ENCODE peak calls at places on chromosomes 7 and 10, in nine cellular contexts. One of them, this sample, is unnamed.

GRCh38 chr7:121406866-121407439 is 10.8 kb upstream of the FAM3C start:
- DNase-seq in AG10803: no peak
- DNase-seq in ovary: no peak
- DNase-seq in CD4-positive, alpha-beta T cell: no peak
- DNase-seq in mucosa of descending colon: peak
- DNase-seq in left ventricle myocardium inferior: no peak
- DNase-seq in WERI-Rb-1: no peak
- DNase-seq in GM23338: peak
- DNase-seq in thoracic aorta: no peak
- DNase-seq in this sample: no peak

GRCh38 chr10:132459252-132460028 is 62.4 kb downstream of the PWWP2B start:
- DNase-seq in AG10803: no peak
- DNase-seq in ovary: peak
- DNase-seq in CD4-positive, alpha-beta T cell: no peak
- DNase-seq in mucosa of descending colon: peak
- DNase-seq in left ventricle myocardium inferior: no peak
- DNase-seq in WERI-Rb-1: peak
- DNase-seq in GM23338: no peak
- DNase-seq in thoracic aorta: no peak
- DNase-seq in this sample: no peak

GRCh38 chr7:71618281-71618680 is 486.3 kb downstream of the GALNT17 start:
- DNase-seq in AG10803: peak
- DNase-seq in ovary: no peak
- DNase-seq in CD4-positive, alpha-beta T cell: no peak
- DNase-seq in mucosa of descending colon: no peak
- DNase-seq in left ventricle myocardium inferior: no peak
- DNase-seq in WERI-Rb-1: no peak
- DNase-seq in GM23338: no peak
- DNase-seq in thoracic aorta: no peak
- DNase-seq in this sample: no peak

GRCh38 chr7:65800890-65801341 is 72.0 kb upstream of the VKORC1L1 start:
- DNase-seq in AG10803: no peak
- DNase-seq in ovary: no peak
- DNase-seq in CD4-positive, alpha-beta T cell: no peak
- DNase-seq in mucosa of descending colon: no peak
- DNase-seq in left ventricle myocardium inferior: no peak
- DNase-seq in WERI-Rb-1: no peak
- DNase-seq in GM23338: no peak
- DNase-seq in thoracic aorta: no peak
- DNase-seq in this sample: no peak

GRCh38 chr10:52353960-52354394 is 39.9 kb downstream of the DKK1 start:
- DNase-seq in AG10803: peak
- DNase-seq in ovary: no peak
- DNase-seq in CD4-positive, alpha-beta T cell: no peak
- DNase-seq in mucosa of descending colon: no peak
- DNase-seq in left ventricle myocardium inferior: no peak
- DNase-seq in WERI-Rb-1: no peak
- DNase-seq in GM23338: no peak
- DNase-seq in thoracic aorta: no peak
- DNase-seq in this sample: no peak

GRCh38 chr10:73625004-73625883 is 16.0 kb downstream of the MYOZ1 start:
- DNase-seq in AG10803: peak
- DNase-seq in ovary: no peak
- DNase-seq in CD4-positive, alpha-beta T cell: no peak
- DNase-seq in mucosa of descending colon: no peak
- DNase-seq in left ventricle myocardium inferior: peak
- DNase-seq in WERI-Rb-1: peak
- DNase-seq in GM23338: peak
- DNase-seq in thoracic aorta: no peak
- DNase-seq in this sample: no peak

GRCh38 chr10:90924552-90924951 is 3.7 kb upstream of the ANKRD1 start:
- DNase-seq in AG10803: no peak
- DNase-seq in ovary: no peak
- DNase-seq in CD4-positive, alpha-beta T cell: no peak
- DNase-seq in mucosa of descending colon: no peak
- DNase-seq in left ventricle myocardium inferior: no peak
- DNase-seq in WERI-Rb-1: no peak
- DNase-seq in GM23338: no peak
- DNase-seq in thoracic aorta: no peak
- DNase-seq in this sample: no peak

GRCh38 chr10:43284341-43284910 is 17.6 kb upstream of the RASGEF1A start:
- DNase-seq in AG10803: no peak
- DNase-seq in ovary: no peak
- DNase-seq in CD4-positive, alpha-beta T cell: no peak
- DNase-seq in mucosa of descending colon: no peak
- DNase-seq in left ventricle myocardium inferior: no peak
- DNase-seq in WERI-Rb-1: no peak
- DNase-seq in GM23338: peak
- DNase-seq in thoracic aorta: no peak
- DNase-seq in this sample: no peak

DNA sequence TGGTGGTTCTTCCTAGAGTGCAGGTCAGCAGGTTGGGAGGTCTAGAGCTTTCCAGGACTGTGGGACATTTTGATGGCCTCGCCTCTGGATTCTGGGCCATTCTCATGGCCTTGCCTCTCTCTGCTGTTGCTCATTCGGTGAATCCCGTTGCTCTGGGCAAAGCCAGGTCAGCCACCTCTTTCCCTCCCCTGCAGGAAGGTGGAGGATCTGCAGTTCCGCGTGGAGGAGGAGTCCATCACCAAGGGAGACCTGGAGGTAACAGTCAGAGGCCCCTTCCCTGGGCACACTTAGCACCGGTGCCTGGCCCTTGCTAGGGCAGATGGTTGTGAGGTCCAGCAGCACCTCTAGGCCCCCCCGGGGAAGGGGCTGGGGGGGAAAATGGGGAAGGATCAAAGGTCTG is 74.9 kb downstream of the CLIP2 start:
- DNase-seq in AG10803: no peak
- DNase-seq in ovary: no peak
- DNase-seq in CD4-positive, alpha-beta T cell: no peak
- DNase-seq in mucosa of descending colon: no peak
- DNase-seq in left ventricle myocardium inferior: no peak
- DNase-seq in WERI-Rb-1: peak
- DNase-seq in GM23338: peak
- DNase-seq in thoracic aorta: no peak
- DNase-seq in this sample: no peak
- TF ChIP-seq CTCF in AG10803: no peak
- TF ChIP-seq CTCF in ovary: no peak
- TF ChIP-seq CTCF in CD4-positive, alpha-beta T cell: no peak
- TF ChIP-seq CTCF in mucosa of descending colon: no peak
- TF ChIP-seq CTCF in left ventricle myocardium inferior: no peak
- TF ChIP-seq CTCF in WERI-Rb-1: peak
- TF ChIP-seq CTCF in GM23338: peak
- TF ChIP-seq CTCF in thoracic aorta: no peak
- TF ChIP-seq CTCF in this sample: no peak

GRCh38 chr10:3037182-3037581 is 30.2 kb upstream of the PFKP start:
- DNase-seq in AG10803: no peak
- DNase-seq in ovary: no peak
- DNase-seq in CD4-positive, alpha-beta T cell: no peak
- DNase-seq in mucosa of descending colon: no peak
- DNase-seq in left ventricle myocardium inferior: no peak
- DNase-seq in WERI-Rb-1: no peak
- DNase-seq in GM23338: no peak
- DNase-seq in thoracic aorta: no peak
- DNase-seq in this sample: no peak

GRCh38 chr10:3043512-3044368 is 23.6 kb upstream of the PFKP start:
- DNase-seq in AG10803: peak
- DNase-seq in ovary: peak
- DNase-seq in CD4-positive, alpha-beta T cell: peak
- DNase-seq in mucosa of descending colon: no peak
- DNase-seq in left ventricle myocardium inferior: peak
- DNase-seq in WERI-Rb-1: peak
- DNase-seq in GM23338: peak
- DNase-seq in thoracic aorta: no peak
- DNase-seq in this sample: peak

GRCh38 chr10:3036605-3037004 is 30.7 kb upstream of the PFKP start:
- DNase-seq in AG10803: no peak
- DNase-seq in ovary: no peak
- DNase-seq in CD4-positive, alpha-beta T cell: no peak
- DNase-seq in mucosa of descending colon: no peak
- DNase-seq in left ventricle myocardium inferior: no peak
- DNase-seq in WERI-Rb-1: no peak
- DNase-seq in GM23338: no peak
- DNase-seq in thoracic aorta: no peak
- DNase-seq in this sample: no peak

GRCh38 chr10:3042589-3042988 is 24.8 kb upstream of the PFKP start:
- DNase-seq in AG10803: no peak
- DNase-seq in ovary: no peak
- DNase-seq in CD4-positive, alpha-beta T cell: no peak
- DNase-seq in mucosa of descending colon: no peak
- DNase-seq in left ventricle myocardium inferior: no peak
- DNase-seq in WERI-Rb-1: no peak
- DNase-seq in GM23338: no peak
- DNase-seq in thoracic aorta: no peak
- DNase-seq in this sample: no peak

DNA sequence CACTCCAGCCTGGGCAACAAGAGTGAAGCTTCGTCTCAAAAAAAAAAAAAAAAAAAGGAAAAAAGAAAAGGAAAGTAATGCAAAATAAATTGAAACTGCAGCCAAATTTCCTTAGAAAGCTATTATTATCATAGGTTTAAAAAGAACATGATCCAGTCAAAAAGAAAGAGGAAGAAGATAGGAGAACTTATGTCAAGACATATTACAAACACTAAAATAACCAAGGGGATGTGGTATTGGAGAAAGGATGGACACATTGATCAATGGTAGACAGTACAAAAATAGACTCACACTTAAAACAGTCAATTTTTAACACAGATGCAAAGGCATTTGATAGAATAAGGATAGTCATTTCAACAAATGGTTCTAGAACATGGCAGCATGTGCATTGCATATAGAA is 27.3 kb upstream of the PFKP start:
- DNase-seq in AG10803: no peak
- DNase-seq in ovary: no peak
- DNase-seq in CD4-positive, alpha-beta T cell: no peak
- DNase-seq in mucosa of descending colon: no peak
- DNase-seq in left ventricle myocardium inferior: no peak
- DNase-seq in WERI-Rb-1: no peak
- DNase-seq in GM23338: no peak
- DNase-seq in thoracic aorta: no peak
- DNase-seq in this sample: no peak
- TF ChIP-seq CTCF in AG10803: no peak
- TF ChIP-seq CTCF in ovary: no peak
- TF ChIP-seq CTCF in CD4-positive, alpha-beta T cell: no peak
- TF ChIP-seq CTCF in mucosa of descending colon: no peak
- TF ChIP-seq CTCF in left ventricle myocardium inferior: no peak
- TF ChIP-seq CTCF in WERI-Rb-1: no peak
- TF ChIP-seq CTCF in GM23338: no peak
- TF ChIP-seq CTCF in thoracic aorta: no peak
- TF ChIP-seq CTCF in this sample: no peak

DNA sequence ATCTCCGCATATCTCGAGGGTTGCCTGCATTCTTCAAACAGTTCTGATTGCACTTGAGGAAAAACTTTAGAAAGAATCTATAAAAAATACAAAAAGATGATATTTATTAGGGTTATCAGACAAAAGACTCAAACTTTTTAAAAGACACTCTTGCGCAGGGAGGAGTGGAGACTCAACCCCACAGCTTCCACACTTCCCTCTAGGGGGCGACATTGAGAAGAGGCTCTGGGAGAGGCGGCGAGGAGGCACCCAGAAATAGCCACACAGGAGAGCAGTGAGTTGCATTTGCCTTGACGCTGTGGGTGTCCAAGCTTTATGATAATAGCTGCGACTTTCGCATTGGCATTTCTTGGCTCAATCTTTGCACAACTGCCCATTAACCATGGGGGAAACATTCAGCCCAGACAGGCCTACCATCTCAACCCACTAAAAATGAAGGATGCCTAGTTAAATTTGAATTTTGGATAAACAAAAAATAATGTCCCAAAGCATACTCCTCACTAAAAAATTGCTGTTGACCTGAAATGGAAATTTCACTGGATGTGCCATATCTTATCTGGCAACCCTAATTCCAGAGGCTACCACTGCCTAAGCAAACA is 86.2 kb downstream of the EBF3 start:
- DNase-seq in AG10803: no peak
- DNase-seq in ovary: no peak
- DNase-seq in CD4-positive, alpha-beta T cell: no peak
- DNase-seq in mucosa of descending colon: no peak
- DNase-seq in left ventricle myocardium inferior: no peak
- DNase-seq in WERI-Rb-1: peak
- DNase-seq in GM23338: peak
- DNase-seq in thoracic aorta: no peak
- DNase-seq in this sample: no peak
- TF ChIP-seq CTCF in AG10803: peak
- TF ChIP-seq CTCF in ovary: no peak
- TF ChIP-seq CTCF in CD4-positive, alpha-beta T cell: peak
- TF ChIP-seq CTCF in mucosa of descending colon: no peak
- TF ChIP-seq CTCF in left ventricle myocardium inferior: peak
- TF ChIP-seq CTCF in WERI-Rb-1: peak
- TF ChIP-seq CTCF in GM23338: peak
- TF ChIP-seq CTCF in thoracic aorta: peak
- TF ChIP-seq CTCF in this sample: no peak

GRCh38 chr7:2880882-2881281 is 36.8 kb upstream of the GNA12 start:
- DNase-seq in AG10803: no peak
- DNase-seq in ovary: peak
- DNase-seq in CD4-positive, alpha-beta T cell: no peak
- DNase-seq in mucosa of descending colon: no peak
- DNase-seq in left ventricle myocardium inferior: no peak
- DNase-seq in WERI-Rb-1: no peak
- DNase-seq in GM23338: peak
- DNase-seq in thoracic aorta: no peak
- DNase-seq in this sample: no peak

GRCh38 chr7:2882111-2882510 is 38.0 kb upstream of the GNA12 start:
- DNase-seq in AG10803: no peak
- DNase-seq in ovary: no peak
- DNase-seq in CD4-positive, alpha-beta T cell: no peak
- DNase-seq in mucosa of descending colon: no peak
- DNase-seq in left ventricle myocardium inferior: no peak
- DNase-seq in WERI-Rb-1: no peak
- DNase-seq in GM23338: no peak
- DNase-seq in thoracic aorta: no peak
- DNase-seq in this sample: no peak

GRCh38 chr7:2878306-2878705 is 34.2 kb upstream of the GNA12 start:
- DNase-seq in AG10803: no peak
- DNase-seq in ovary: no peak
- DNase-seq in CD4-positive, alpha-beta T cell: no peak
- DNase-seq in mucosa of descending colon: no peak
- DNase-seq in left ventricle myocardium inferior: no peak
- DNase-seq in WERI-Rb-1: no peak
- DNase-seq in GM23338: no peak
- DNase-seq in thoracic aorta: no peak
- DNase-seq in this sample: no peak

GRCh38 chr7:2879354-2879753 is 35.2 kb upstream of the GNA12 start:
- DNase-seq in AG10803: no peak
- DNase-seq in ovary: no peak
- DNase-seq in CD4-positive, alpha-beta T cell: no peak
- DNase-seq in mucosa of descending colon: no peak
- DNase-seq in left ventricle myocardium inferior: no peak
- DNase-seq in WERI-Rb-1: no peak
- DNase-seq in GM23338: no peak
- DNase-seq in thoracic aorta: no peak
- DNase-seq in this sample: no peak

DNA sequence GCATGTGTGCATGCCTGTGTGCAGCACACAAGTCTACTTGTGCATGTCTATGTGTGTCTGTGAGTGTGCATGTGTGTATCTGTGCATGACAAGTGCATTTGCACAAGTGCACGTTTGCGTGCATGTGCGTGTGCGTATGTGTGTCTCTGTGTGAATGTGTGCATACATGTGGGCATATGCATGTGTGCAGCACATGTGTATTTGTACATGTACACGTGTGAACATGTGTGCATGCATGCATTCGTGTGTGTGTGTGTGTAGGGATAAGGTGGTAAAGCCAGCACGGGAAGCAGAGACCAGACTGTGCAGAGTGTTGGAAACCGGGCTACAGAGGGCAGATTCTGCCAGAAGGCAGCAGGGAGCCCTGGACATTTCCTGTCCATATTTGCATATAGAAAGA is 35.9 kb upstream of the GNA12 start:
- DNase-seq in AG10803: no peak
- DNase-seq in ovary: no peak
- DNase-seq in CD4-positive, alpha-beta T cell: no peak
- DNase-seq in mucosa of descending colon: no peak
- DNase-seq in left ventricle myocardium inferior: no peak
- DNase-seq in WERI-Rb-1: no peak
- DNase-seq in GM23338: no peak
- DNase-seq in thoracic aorta: no peak
- DNase-seq in this sample: no peak
- TF ChIP-seq CTCF in AG10803: no peak
- TF ChIP-seq CTCF in ovary: no peak
- TF ChIP-seq CTCF in CD4-positive, alpha-beta T cell: no peak
- TF ChIP-seq CTCF in mucosa of descending colon: no peak
- TF ChIP-seq CTCF in left ventricle myocardium inferior: no peak
- TF ChIP-seq CTCF in WERI-Rb-1: no peak
- TF ChIP-seq CTCF in GM23338: no peak
- TF ChIP-seq CTCF in thoracic aorta: no peak
- TF ChIP-seq CTCF in this sample: no peak